ENCODE peak calls at places on chromosomes 5 and 9, in six cellular contexts. P, R, Y, O, U and K are unnamed samples.

GRCh38 chr5:95738069-95738468 is 6.9 kb downstream of the RHOBTB3 start:
- DNase-seq in P (no peak), R (no peak), Y (no peak), O (no peak), U (no peak), K (no peak)

GRCh38 chr5:73950441-73950873 is 324.5 kb downstream of the ARHGEF28 start:
- DNase-seq in P (no peak), R (peak; percentile 21), Y (no peak), O (no peak), U (no peak), K (no peak)

GRCh38 chr5:79962580-79963222 is 28.4 kb downstream of the MTX3 start:
- DNase-seq in P (no peak), R (peak; percentile 61), Y (peak; percentile 38), O (no peak), U (peak; percentile 14), K (peak; percentile 17)

GRCh38 chr5:83914662-83915418 is 194.2 kb upstream of the HAPLN1 start:
- DNase-seq in P (no peak), R (no peak), Y (no peak), O (no peak), U (no peak), K (peak; percentile 41)

GRCh38 chr5:62475072-62475471 is 62.5 kb downstream of the IPO11 start:
- DNase-seq in P (peak; percentile 40), R (peak; percentile 79), Y (no peak), O (no peak), U (peak; percentile 50), K (peak; percentile 37)

GRCh38 chr9:70229579-70229978 is 29.2 kb upstream of the SMC5 start:
- DNase-seq in P (no peak), R (peak; percentile 68), Y (no peak), O (no peak), U (peak; percentile 51), K (no peak)

GRCh38 chr5:142317673-142318261 is 7.1 kb downstream of the SPRY4 start:
- DNase-seq in P (no peak), R (no peak), Y (no peak), O (no peak), U (peak; percentile 45), K (no peak)

GRCh38 chr5:10138385-10139057 is 111.2 kb downstream of the ATPSCKMT start:
- DNase-seq in P (no peak), R (no peak), Y (no peak), O (no peak), U (no peak), K (no peak)

GRCh38 chr5:32859211-32859641 is 148.1 kb downstream of the NPR3 start:
- DNase-seq in P (no peak), R (peak; percentile 16), Y (no peak), O (no peak), U (peak; percentile 33), K (no peak)

GRCh38 chr5:126055348-126055729 is 367.9 kb upstream of the GRAMD2B start:
- DNase-seq in P (no peak), R (no peak), Y (no peak), O (no peak), U (no peak), K (no peak)

GRCh38 chr9:100324594-100325200 is 28.0 kb downstream of the TEX10 start:
- DNase-seq in P (no peak), R (peak; percentile 74), Y (no peak), O (no peak), U (peak; percentile 49), K (peak; percentile 49)

GRCh38 chr9:76808636-76809035 is 44.4 kb downstream of the PCA3 start:
- DNase-seq in P (no peak), R (no peak), Y (no peak), O (no peak), U (no peak), K (no peak)

GRCh38 chr5:8329773-8330172 is 460.8 kb downstream of the MTRR start:
- DNase-seq in P (no peak), R (peak; percentile 48), Y (no peak), O (no peak), U (no peak), K (peak; percentile 16)

GRCh38 chr9:118871531-118871930 is 497.7 kb downstream of the BRINP1 start:
- DNase-seq in P (no peak), R (no peak), Y (no peak), O (no peak), U (no peak), K (no peak)

GRCh38 chr9:4955836-4956235 is 29.2 kb upstream of the JAK2 start:
- DNase-seq in P (no peak), R (peak; percentile 28), Y (no peak), O (no peak), U (no peak), K (no peak)

GRCh38 chr5:130277522-130277921 is 373.3 kb downstream of the CHSY3 start:
- DNase-seq in P (no peak), R (no peak), Y (no peak), O (no peak), U (no peak), K (no peak)

GRCh38 chr5:120655828-120656435 is 191.8 kb downstream of the PRR16 start:
- DNase-seq in P (peak; percentile 34), R (peak; percentile 22), Y (peak; percentile 4), O (peak; percentile 49), U (peak; percentile 30), K (peak; percentile 52)

GRCh38 chr5:176548967-176549444 is at the start of gene CDHR2:
- DNase-seq in P (no peak), R (no peak), Y (no peak), O (no peak), U (no peak), K (no peak)

GRCh38 chr5:72817076-72817476 is 615 bp downstream of the TNPO1 start:
- DNase-seq in P (peak; percentile 37), R (peak; percentile 88), Y (no peak), O (peak; percentile 52), U (peak; percentile 86), K (no peak)

GRCh38 chr9:6007770-6008168 is 7.7 kb downstream of the RANBP6 start:
- DNase-seq in P (peak; percentile 22), R (peak; percentile 42), Y (peak; percentile 89), O (peak; percentile 86), U (peak; percentile 71), K (peak; percentile 91)

GRCh38 chr5:177311361-177311722 is 356 bp downstream of the MXD3 start:
- DNase-seq in P (peak; percentile 63), R (no peak), Y (no peak), O (peak; percentile 51), U (peak; percentile 41), K (no peak)

GRCh38 chr9:132141364-132141947 is 20.4 kb upstream of the NTNG2 start:
- DNase-seq in P (no peak), R (no peak), Y (peak; percentile 77), O (no peak), U (peak; percentile 2), K (peak; percentile 28)

DNA sequence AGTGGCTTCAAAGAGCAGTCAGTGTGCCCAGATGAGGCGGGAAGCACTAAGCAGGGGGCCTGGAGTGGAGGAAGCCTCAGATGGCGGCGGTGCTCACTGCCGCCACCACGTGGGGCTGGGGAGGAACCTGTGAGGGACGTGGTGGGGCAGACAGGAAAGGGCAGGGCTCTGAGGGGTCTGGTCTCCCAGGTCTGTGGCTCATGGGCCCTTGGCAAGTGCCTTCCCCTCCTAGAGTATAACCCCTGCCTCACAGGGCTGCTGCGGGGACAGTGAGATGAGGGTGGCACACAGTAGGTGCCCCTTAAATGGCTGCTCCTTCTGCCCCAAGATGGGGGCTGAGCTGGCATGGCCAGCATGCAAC is 26.6 kb downstream of the NR5A1 start:
- DNase-seq in P (no peak), R (peak; percentile 4), Y (no peak), O (peak; percentile 86), U (peak; percentile 26), K (peak; percentile 85)
- H3K4ac ChIP-seq in P (no peak overlapping the region), R (no peak overlapping the region), Y (no peak overlapping the region), O (no peak overlapping the region), U (no peak overlapping the region), K (no peak overlapping the region)

DNA sequence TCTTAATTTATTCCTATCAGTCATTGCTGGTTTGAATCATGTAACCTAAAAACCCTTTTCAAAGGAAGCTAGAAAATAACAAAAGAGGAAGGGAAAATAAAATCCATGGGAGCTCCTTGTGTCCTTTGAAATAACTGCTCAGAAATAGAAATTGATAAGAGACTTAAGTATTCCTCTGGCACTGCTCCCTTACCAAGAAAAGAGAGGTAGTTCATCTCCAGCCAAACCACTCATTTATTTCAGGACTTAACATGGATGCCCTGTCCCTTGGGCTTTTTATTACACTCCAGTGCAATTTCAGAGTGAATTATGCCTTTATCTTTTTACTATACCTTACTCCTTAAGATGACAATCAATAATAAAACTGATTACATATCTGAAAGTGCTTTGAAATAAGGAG is 61.0 kb downstream of the MUSK start:
- DNase-seq in P (no peak), R (no peak), Y (no peak), O (no peak), U (no peak), K (no peak)
- H3K4ac ChIP-seq in P (no peak overlapping the region), R (no peak overlapping the region), Y (no peak overlapping the region), O (no peak overlapping the region), U (no peak overlapping the region), K (no peak overlapping the region)

DNA sequence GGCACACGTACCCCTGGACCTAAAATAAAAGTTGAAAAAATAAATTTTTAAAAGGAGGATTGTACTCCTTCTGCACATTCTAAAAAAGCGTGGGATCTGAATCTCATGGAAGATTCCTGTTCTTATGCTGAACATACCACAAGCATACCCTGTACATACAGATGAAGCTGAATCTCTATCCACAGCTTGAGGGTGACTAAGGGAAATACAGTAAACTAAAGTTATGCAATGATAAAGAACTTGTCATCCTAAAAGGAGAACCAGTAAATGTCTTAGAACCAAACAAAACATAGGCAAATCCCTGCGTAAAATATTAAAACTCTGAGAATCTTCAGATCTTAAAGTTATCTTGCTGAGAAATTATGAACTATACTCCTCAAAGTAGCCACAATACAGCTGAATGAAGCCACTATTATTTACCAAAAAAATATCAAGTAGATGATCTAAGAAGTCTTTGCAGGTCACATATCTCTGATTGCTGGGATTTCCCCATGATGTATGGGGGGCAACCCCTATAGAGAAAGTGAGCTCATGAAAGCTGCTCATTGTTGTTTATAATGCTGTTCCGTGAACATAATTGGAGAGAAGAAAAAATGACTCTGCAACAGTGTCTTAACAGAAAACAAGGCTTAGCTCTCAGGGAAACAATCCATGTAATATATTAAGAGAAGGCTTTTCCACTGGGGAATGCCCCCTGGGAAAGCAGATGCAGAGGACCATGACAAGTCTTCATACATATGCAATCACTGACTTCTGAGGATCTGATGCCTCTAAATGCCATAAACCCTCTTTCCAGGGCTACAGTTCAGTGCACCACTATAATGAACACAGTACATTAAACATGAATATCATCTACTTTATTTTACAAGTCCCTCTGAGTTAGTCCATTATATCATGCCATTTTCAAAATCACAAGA is 210.1 kb downstream of the EPB41L4A start:
- DNase-seq in P (no peak), R (peak; percentile 4), Y (no peak), O (no peak), U (peak; percentile 13), K (no peak)
- H3K4ac ChIP-seq in P (no peak overlapping the region), R (no peak overlapping the region), Y (no peak overlapping the region), O (no peak overlapping the region), U (no peak overlapping the region), K (no peak overlapping the region)

DNA sequence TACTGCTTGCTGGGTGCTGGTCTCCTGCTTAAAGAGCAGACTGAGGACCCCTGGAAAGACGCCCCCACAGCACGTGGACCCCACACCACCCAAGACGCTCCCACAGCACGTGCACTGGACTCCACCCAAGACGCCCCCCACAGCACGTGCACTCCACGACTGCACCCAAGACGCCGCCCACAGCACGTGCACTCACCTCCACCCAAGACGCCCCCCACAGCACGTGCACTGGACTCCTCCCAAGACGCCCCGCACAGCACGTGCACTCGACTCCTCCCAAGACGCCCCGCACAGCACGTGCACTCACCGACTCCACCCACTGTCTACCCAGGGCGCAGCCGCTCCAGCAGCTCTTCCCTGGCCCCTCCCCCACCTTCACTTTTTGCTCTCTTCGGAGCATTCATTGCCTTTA is 50.5 kb downstream of the EHMT1 start:
- DNase-seq in P (no peak), R (no peak), Y (no peak), O (no peak), U (no peak), K (peak; percentile 50)
- H3K4ac ChIP-seq in P (peak overlapping the region; percentile 1), R (no peak overlapping the region), Y (peak overlapping the region; percentile 24), O (no peak overlapping the region), U (no peak overlapping the region), K (no peak overlapping the region)